ENCODE peak calls at places on chromosome 3, in four cellular contexts. N, H, J and C are unnamed samples.
A peak's percentile ranks its signal among the peaks of the same experiment; 100 is the strongest.

GRCh38 chr3:35500641-35501353 is 138.5 kb upstream of the ARPP21 start:
- DNase-seq in N (no peak), H (no peak), J (no peak), C (no peak)

GRCh38 chr3:41874022-41874421 is 87.9 kb downstream of the ULK4 start:
- DNase-seq in N (no peak), H (no peak), J (no peak), C (no peak)

GRCh38 chr3:151839313-151839631 is 25.4 kb downstream of the AADAC start:
- DNase-seq in N (no peak), H (no peak), J (no peak), C (no peak)

GRCh38 chr3:47781326-47781684 is 388 bp downstream of the SMARCC1 start:
- DNase-seq in N (no peak), H (peak; percentile 78), J (peak; percentile 33), C (peak; percentile 60)

GRCh38 chr3:78804251-78805037 is 963.4 kb downstream of the ROBO1 start:
- DNase-seq in N (no peak), H (no peak), J (peak; percentile 77), C (no peak)

GRCh38 chr3:66588340-66588847 is 87.6 kb upstream of the LRIG1 start:
- DNase-seq in N (no peak), H (no peak), J (no peak), C (peak; percentile 27)

GRCh38 chr3:13718437-13718836 is 161.4 kb downstream of the WNT7A start:
- DNase-seq in N (peak; percentile 53), H (no peak), J (no peak), C (no peak)

GRCh38 chr3:150736316-150736719 is 26.7 kb downstream of the SIAH2 start:
- DNase-seq in N (no peak), H (no peak), J (no peak), C (peak; percentile 37)

GRCh38 chr3:119304201-119304713 is 10.1 kb downstream of the ARHGAP31 start:
- DNase-seq in N (no peak), H (no peak), J (peak; percentile 83), C (peak; percentile 11)

GRCh38 chr3:165669967-165670366 is 167.3 kb downstream of the BCHE start:
- DNase-seq in N (no peak), H (no peak), J (peak; percentile 22), C (no peak)

GRCh38 chr3:8201011-8201410 is 300.6 kb upstream of the LMCD1 start:
- DNase-seq in N (no peak), H (no peak), J (no peak), C (no peak)

GRCh38 chr3:140344601-140345000 is 333.3 kb upstream of the TRIM42 start:
- DNase-seq in N (no peak), H (no peak), J (no peak), C (no peak)

GRCh38 chr3:52191663-52192062 is 6.3 kb upstream of the ALAS1 start:
- DNase-seq in N (no peak), H (no peak), J (no peak), C (no peak)

GRCh38 chr3:63562323-63562722 is 90.2 kb upstream of the SNTN start:
- DNase-seq in N (no peak), H (no peak), J (no peak), C (no peak)

GRCh38 chr3:173584093-173584833 is 186.7 kb downstream of the NLGN1 start:
- DNase-seq in N (no peak), H (no peak), J (peak; percentile 37), C (no peak)

GRCh38 chr3:188338081-188338480 is 184.1 kb downstream of the LPP start:
- DNase-seq in N (no peak), H (no peak), J (peak; percentile 39), C (no peak)

GRCh38 chr3:188343894-188344293 is 189.9 kb downstream of the LPP start:
- DNase-seq in N (no peak), H (no peak), J (peak; percentile 39), C (no peak)

GRCh38 chr3:188339410-188340295 is 185.7 kb downstream of the LPP start:
- DNase-seq in N (no peak), H (no peak), J (no peak), C (no peak)

GRCh38 chr3:188342991-188343732 is 189.2 kb downstream of the LPP start:
- DNase-seq in N (no peak), H (no peak), J (no peak), C (no peak)

DNA sequence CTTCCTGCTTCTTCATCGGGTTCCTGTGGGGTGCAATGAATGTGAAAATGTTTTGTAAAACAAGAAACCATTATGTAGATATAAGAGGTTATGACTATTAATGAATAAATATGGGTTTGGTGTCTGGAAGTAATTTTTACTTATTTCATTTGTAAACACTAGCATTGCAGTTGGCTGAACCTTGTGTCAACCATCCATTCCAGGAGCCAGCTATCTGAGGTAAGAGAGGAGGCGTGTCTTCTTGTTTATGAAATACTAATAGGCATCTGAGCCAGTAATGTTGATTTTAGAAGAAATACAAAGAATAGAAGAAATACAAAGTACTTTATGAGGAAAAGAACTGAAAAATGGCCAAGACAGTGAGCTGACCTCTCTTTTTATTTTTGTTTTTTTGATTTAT is 187.5 kb downstream of the LPP start:
- DNase-seq in N (no peak), H (no peak), J (no peak), C (no peak)
- H3K27ac ChIP-seq in N (no peak overlapping the region), H (no peak overlapping the region), J (no peak overlapping the region), C (no peak overlapping the region)

DNA sequence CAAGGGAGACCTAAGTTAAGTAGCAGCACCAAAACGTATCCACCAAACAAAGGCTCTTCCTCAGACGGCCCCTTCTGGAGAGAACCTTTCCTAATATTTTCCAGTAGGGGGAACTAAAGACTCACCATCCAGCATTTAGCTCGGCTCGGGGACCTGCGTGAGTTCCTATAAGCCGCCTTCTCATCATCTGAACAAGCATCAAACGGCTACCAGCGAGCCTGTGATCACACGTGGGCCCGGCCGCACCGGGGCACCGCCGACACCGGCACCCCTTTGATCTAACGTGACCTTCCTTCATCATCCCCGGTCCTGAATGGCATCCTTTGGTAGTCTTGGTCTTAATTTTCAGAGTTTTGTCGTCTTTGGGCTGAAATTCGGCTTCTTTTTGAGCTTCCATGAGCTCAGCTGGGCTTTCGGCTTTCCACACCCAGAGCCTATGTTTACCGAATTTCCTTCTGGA is 1.4 kb upstream of the ROBO2 start:
- DNase-seq in N (peak; percentile 80), H (peak; percentile 59), J (peak; percentile 70), C (peak; percentile 67)
- H3K4me3 ChIP-seq in N (peak overlapping the region; percentile 63), H (no peak overlapping the region), J (peak overlapping the region; percentile 64), C (no peak overlapping the region)

GRCh38 chr3:70989174-70989573 is 594.4 kb downstream of the FOXP1 start:
- DNase-seq in N (no peak), H (no peak), J (peak; percentile 89), C (no peak)
- H3K27ac ChIP-seq in N (peak overlapping the region; percentile 34), H (peak overlapping the region; percentile 25), J (peak overlapping the region; percentile 66), C (no peak overlapping the region)

GRCh38 chr3:10392244-10392643 is 71.3 kb upstream of the SEC13 start:
- DNase-seq in N (no peak), H (no peak), J (no peak), C (no peak)

GRCh38 chr3:10390641-10391373 is 69.9 kb upstream of the SEC13 start:
- DNase-seq in N (no peak), H (no peak), J (no peak), C (no peak)

GRCh38 chr3:10389995-10390394 is 69.1 kb upstream of the SEC13 start:
- DNase-seq in N (no peak), H (no peak), J (no peak), C (no peak)

GRCh38 chr3:10392906-10393461 is 72.1 kb upstream of the SEC13 start:
- DNase-seq in N (no peak), H (no peak), J (no peak), C (no peak)

GRCh38 chr3:10391391-10391790 is 70.5 kb upstream of the SEC13 start:
- DNase-seq in N (no peak), H (no peak), J (no peak), C (no peak)
- H3K4me3 ChIP-seq in N (no peak overlapping the region), H (no peak overlapping the region), J (no peak overlapping the region), C (no peak overlapping the region)

GRCh38 chr3:189901481-189901880 is 219.2 kb downstream of the P3H2 start:
- DNase-seq in N (no peak), H (no peak), J (no peak), C (no peak)
- H3K27ac ChIP-seq in N (no peak overlapping the region), H (no peak overlapping the region), J (no peak overlapping the region), C (no peak overlapping the region)

GRCh38 chr3:179260949-179261765 is 10.2 kb upstream of the KCNMB3 start:
- DNase-seq in N (no peak), H (peak; percentile 88), J (peak; percentile 45), C (peak; percentile 56)

GRCh38 chr3:179250803-179251476 is at the start of gene KCNMB3:
- DNase-seq in N (no peak), H (no peak), J (no peak), C (no peak)

GRCh38 chr3:179258820-179259219 is 7.9 kb upstream of the KCNMB3 start:
- DNase-seq in N (no peak), H (no peak), J (no peak), C (no peak)

GRCh38 chr3:179256813-179257212 is 5.9 kb upstream of the KCNMB3 start:
- DNase-seq in N (no peak), H (no peak), J (no peak), C (no peak)
- H3K4me3 ChIP-seq in N (no peak overlapping the region), H (no peak overlapping the region), J (no peak overlapping the region), C (no peak overlapping the region)

GRCh38 chr3:100489118-100489517 is 3.3 kb upstream of the TMEM45A start:
- DNase-seq in N (no peak), H (no peak), J (no peak), C (no peak)

GRCh38 chr3:100496711-100497261 is 4.4 kb downstream of the TMEM45A start:
- DNase-seq in N (no peak), H (no peak), J (peak; percentile 87), C (peak; percentile 47)

GRCh38 chr3:100492059-100492809 is at the start of gene TMEM45A:
- DNase-seq in N (peak; percentile 96), H (peak; percentile 97), J (peak; percentile 89), C (peak; percentile 94)

GRCh38 chr3:100486808-100487207 is 5.6 kb upstream of the TMEM45A start:
- DNase-seq in N (no peak), H (no peak), J (no peak), C (no peak)

GRCh38 chr3:100492810-100493140 is 356 bp downstream of the TMEM45A start:
- DNase-seq in N (no peak), H (no peak), J (no peak), C (no peak)
- H3K27ac ChIP-seq in N (peak overlapping the region; percentile 87), H (peak overlapping the region; percentile 81), J (peak overlapping the region; percentile 81), C (peak overlapping the region; percentile 81)